ENCODE peak calls at places on chromosomes 6 and 20, in eight cellular contexts. One of them, this sample, is unnamed. For H3K9me3 and H3K27me3, the result is how much of the 10 kb centered on the place peaks cover.

GRCh38 chr6:148790404-148790803 is 43.6 kb downstream of the UST start:
- DNase-seq in aorta: no peak
- DNase-seq in psoas muscle: no peak
- DNase-seq in left lung: no peak
- DNase-seq in left ventricle myocardium inferior: no peak
- DNase-seq in heart left ventricle: no peak
- DNase-seq in mesenchymal stem cell: no peak
- DNase-seq in spleen: no peak
- DNase-seq in this sample: no peak

GRCh38 chr6:149429427-149430360 is 29.6 kb downstream of the SUMO4 start:
- DNase-seq in left lung: no peak
- DNase-seq in psoas muscle: no peak
- DNase-seq in heart left ventricle: no peak
- DNase-seq in spleen: no peak
- DNase-seq in mesenchymal stem cell: no peak
- DNase-seq in aorta: no peak
- DNase-seq in left ventricle myocardium inferior: no peak
- DNase-seq in this sample: no peak

GRCh38 chr20:19504251-19504650 is 253.8 kb upstream of the RIN2 start:
- DNase-seq in heart left ventricle: no peak
- DNase-seq in aorta: no peak
- DNase-seq in mesenchymal stem cell: no peak
- DNase-seq in spleen: no peak
- DNase-seq in left lung: no peak
- DNase-seq in psoas muscle: no peak
- DNase-seq in left ventricle myocardium inferior: no peak
- DNase-seq in this sample: no peak

GRCh38 chr6:16278048-16278724 is 39.8 kb downstream of the GMPR start:
- DNase-seq in mesenchymal stem cell: peak
- DNase-seq in left lung: no peak
- DNase-seq in psoas muscle: peak
- DNase-seq in left ventricle myocardium inferior: no peak
- DNase-seq in aorta: no peak
- DNase-seq in spleen: no peak
- DNase-seq in heart left ventricle: peak
- DNase-seq in this sample: no peak

GRCh38 chr20:53642196-53643030 is 48.8 kb upstream of the ZNF217 start:
- DNase-seq in left ventricle myocardium inferior: no peak
- DNase-seq in psoas muscle: no peak
- DNase-seq in mesenchymal stem cell: peak
- DNase-seq in aorta: no peak
- DNase-seq in heart left ventricle: peak
- DNase-seq in left lung: peak
- DNase-seq in spleen: no peak
- DNase-seq in this sample: peak

GRCh38 chr6:113856571-113857564 is at the start of gene MARCKS:
- DNase-seq in mesenchymal stem cell: peak
- DNase-seq in psoas muscle: peak
- DNase-seq in left lung: peak
- DNase-seq in heart left ventricle: peak
- DNase-seq in spleen: peak
- DNase-seq in left ventricle myocardium inferior: peak
- DNase-seq in aorta: peak
- DNase-seq in this sample: no peak

GRCh38 chr20:40754372-40754943 is 65.4 kb upstream of the MAFB start:
- DNase-seq in heart left ventricle: peak
- DNase-seq in spleen: no peak
- DNase-seq in left ventricle myocardium inferior: peak
- DNase-seq in aorta: no peak
- DNase-seq in mesenchymal stem cell: peak
- DNase-seq in psoas muscle: peak
- DNase-seq in left lung: no peak
- DNase-seq in this sample: no peak

GRCh38 chr6:11270030-11271027 is 37.9 kb upstream of the NEDD9 start:
- DNase-seq in left ventricle myocardium inferior: no peak
- DNase-seq in spleen: no peak
- DNase-seq in left lung: no peak
- DNase-seq in heart left ventricle: no peak
- DNase-seq in aorta: no peak
- DNase-seq in psoas muscle: no peak
- DNase-seq in mesenchymal stem cell: peak
- DNase-seq in this sample: no peak

GRCh38 chr6:75504902-75505233 is 11.3 kb upstream of the FILIP1 start:
- DNase-seq in left ventricle myocardium inferior: no peak
- DNase-seq in heart left ventricle: no peak
- DNase-seq in spleen: no peak
- DNase-seq in aorta: no peak
- DNase-seq in mesenchymal stem cell: no peak
- DNase-seq in left lung: no peak
- DNase-seq in psoas muscle: no peak
- DNase-seq in this sample: no peak

GRCh38 chr6:163963205-163964120 is 548.9 kb downstream of the QKI start:
- DNase-seq in left ventricle myocardium inferior: peak
- DNase-seq in left lung: no peak
- DNase-seq in spleen: no peak
- DNase-seq in mesenchymal stem cell: peak
- DNase-seq in aorta: no peak
- DNase-seq in psoas muscle: peak
- DNase-seq in heart left ventricle: peak
- DNase-seq in this sample: no peak

GRCh38 chr6:159716247-159717086 is 10.8 kb upstream of the WTAP start:
- DNase-seq in left lung: no peak
- DNase-seq in left ventricle myocardium inferior: no peak
- DNase-seq in psoas muscle: no peak
- DNase-seq in mesenchymal stem cell: peak
- DNase-seq in spleen: no peak
- DNase-seq in aorta: no peak
- DNase-seq in heart left ventricle: no peak
- DNase-seq in this sample: no peak

GRCh38 chr6:166691199-166691598 is 64.1 kb upstream of the RPS6KA2 start:
- DNase-seq in heart left ventricle: peak
- DNase-seq in mesenchymal stem cell: peak
- DNase-seq in left lung: peak
- DNase-seq in left ventricle myocardium inferior: peak
- DNase-seq in aorta: no peak
- DNase-seq in spleen: no peak
- DNase-seq in psoas muscle: peak
- DNase-seq in this sample: no peak

GRCh38 chr6:106807946-106808611 is 166.4 kb downstream of the CD24 start:
- DNase-seq in spleen: no peak
- DNase-seq in left lung: no peak
- DNase-seq in psoas muscle: no peak
- DNase-seq in aorta: no peak
- DNase-seq in mesenchymal stem cell: no peak
- DNase-seq in left ventricle myocardium inferior: no peak
- DNase-seq in heart left ventricle: no peak
- DNase-seq in this sample: no peak

GRCh38 chr6:18212231-18212630 is 52.1 kb downstream of the DEK start:
- DNase-seq in spleen: no peak
- DNase-seq in aorta: no peak
- DNase-seq in heart left ventricle: no peak
- DNase-seq in left ventricle myocardium inferior: no peak
- DNase-seq in mesenchymal stem cell: no peak
- DNase-seq in left lung: no peak
- DNase-seq in psoas muscle: no peak
- DNase-seq in this sample: no peak

GRCh38 chr6:118679293-118679692 is 27.9 kb upstream of the CEP85L start:
- DNase-seq in spleen: no peak
- DNase-seq in heart left ventricle: no peak
- DNase-seq in aorta: no peak
- DNase-seq in left ventricle myocardium inferior: no peak
- DNase-seq in left lung: no peak
- DNase-seq in psoas muscle: no peak
- DNase-seq in mesenchymal stem cell: peak
- DNase-seq in this sample: no peak

GRCh38 chr20:19552144-19552895 is 205.7 kb upstream of the RIN2 start:
- DNase-seq in psoas muscle: no peak
- DNase-seq in left ventricle myocardium inferior: no peak
- DNase-seq in aorta: peak
- DNase-seq in spleen: no peak
- DNase-seq in heart left ventricle: no peak
- DNase-seq in left lung: peak
- DNase-seq in mesenchymal stem cell: no peak
- DNase-seq in this sample: no peak

GRCh38 chr6:159807150-159807859 is 7.2 kb downstream of the PNLDC1 start:
- DNase-seq in left lung: no peak
- DNase-seq in spleen: no peak
- DNase-seq in left ventricle myocardium inferior: no peak
- DNase-seq in heart left ventricle: no peak
- DNase-seq in mesenchymal stem cell: no peak
- DNase-seq in aorta: no peak
- DNase-seq in psoas muscle: no peak
- DNase-seq in this sample: no peak

GRCh38 chr20:32575805-32576204 is 9.3 kb downstream of the NOL4L start:
- DNase-seq in mesenchymal stem cell: no peak
- DNase-seq in aorta: no peak
- DNase-seq in spleen: no peak
- DNase-seq in heart left ventricle: no peak
- DNase-seq in left ventricle myocardium inferior: no peak
- DNase-seq in psoas muscle: no peak
- DNase-seq in left lung: no peak
- DNase-seq in this sample: no peak

GRCh38 chr6:117547688-117548621 is 54.4 kb downstream of the GOPC start:
- DNase-seq in spleen: peak
- DNase-seq in mesenchymal stem cell: peak
- DNase-seq in left ventricle myocardium inferior: peak
- DNase-seq in left lung: peak
- DNase-seq in aorta: peak
- DNase-seq in heart left ventricle: peak
- DNase-seq in psoas muscle: peak
- DNase-seq in this sample: peak

GRCh38 chr20:43389839-43390626 is 67.7 kb upstream of the SRSF6 start:
- DNase-seq in spleen: no peak
- DNase-seq in left lung: no peak
- DNase-seq in mesenchymal stem cell: no peak
- DNase-seq in left ventricle myocardium inferior: no peak
- DNase-seq in heart left ventricle: no peak
- DNase-seq in psoas muscle: no peak
- DNase-seq in aorta: no peak
- DNase-seq in this sample: no peak

GRCh38 chr6:168035661-168036616 is 38.5 kb downstream of the KIF25 start:
- DNase-seq in heart left ventricle: peak
- DNase-seq in aorta: no peak
- DNase-seq in left lung: no peak
- DNase-seq in left ventricle myocardium inferior: no peak
- DNase-seq in psoas muscle: no peak
- DNase-seq in mesenchymal stem cell: peak
- DNase-seq in spleen: peak
- DNase-seq in this sample: no peak
- H3K9me3 ChIP-seq in heart left ventricle: under half
- H3K9me3 ChIP-seq in aorta: under half
- H3K9me3 ChIP-seq in left lung: under half
- H3K9me3 ChIP-seq in left ventricle myocardium inferior: under half
- H3K9me3 ChIP-seq in psoas muscle: under half
- H3K9me3 ChIP-seq in mesenchymal stem cell: under half
- H3K9me3 ChIP-seq in spleen: under half
- H3K9me3 ChIP-seq in this sample: under half

DNA sequence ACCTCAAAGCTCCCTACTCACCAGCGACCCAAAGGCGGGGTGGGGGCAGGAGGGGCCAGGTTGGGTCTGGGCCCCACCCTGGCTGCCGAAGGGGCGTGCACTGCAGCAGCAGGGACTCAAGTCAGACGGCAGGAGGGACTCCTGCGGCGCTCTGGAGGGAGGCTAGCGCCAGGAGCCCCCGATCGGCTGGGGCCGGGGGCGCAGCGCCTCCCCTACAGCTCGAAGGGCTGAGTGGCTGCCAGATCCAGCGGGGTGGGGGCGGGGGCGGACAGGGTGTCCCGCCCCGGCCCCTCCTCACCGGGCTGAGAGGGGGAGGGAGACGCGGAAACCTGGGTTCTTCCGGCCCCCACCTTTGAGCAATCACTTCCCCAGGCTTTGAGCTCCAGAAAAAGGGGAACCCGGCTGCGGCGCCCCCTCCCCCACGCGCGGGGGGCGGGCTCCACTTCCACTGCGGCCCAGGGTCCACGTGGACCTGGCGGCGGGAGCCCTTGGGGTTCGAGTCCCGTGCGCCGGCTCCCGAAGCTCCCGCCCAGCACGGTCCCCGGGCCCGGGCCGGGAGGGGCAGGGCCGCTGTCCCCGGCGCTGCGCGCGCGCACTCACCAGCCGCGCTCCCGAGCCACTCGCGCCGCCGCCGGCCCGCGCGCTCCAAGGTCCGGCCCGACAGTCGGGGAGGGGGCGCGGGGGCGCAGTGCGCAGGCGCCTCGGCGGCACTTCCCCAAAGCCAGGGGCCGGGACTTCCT is at the start of gene RGS19:
- DNase-seq in left lung: peak
- DNase-seq in aorta: peak
- DNase-seq in left ventricle myocardium inferior: peak
- DNase-seq in heart left ventricle: peak
- DNase-seq in mesenchymal stem cell: no peak
- DNase-seq in spleen: peak
- DNase-seq in psoas muscle: peak
- DNase-seq in this sample: peak
- H3K27ac ChIP-seq in left lung: peak
- H3K27ac ChIP-seq in aorta: no peak
- H3K27ac ChIP-seq in left ventricle myocardium inferior: peak
- H3K27ac ChIP-seq in heart left ventricle: peak
- H3K27ac ChIP-seq in mesenchymal stem cell: peak
- H3K27ac ChIP-seq in spleen: peak
- H3K27ac ChIP-seq in psoas muscle: peak
- H3K27ac ChIP-seq in this sample: peak

DNA sequence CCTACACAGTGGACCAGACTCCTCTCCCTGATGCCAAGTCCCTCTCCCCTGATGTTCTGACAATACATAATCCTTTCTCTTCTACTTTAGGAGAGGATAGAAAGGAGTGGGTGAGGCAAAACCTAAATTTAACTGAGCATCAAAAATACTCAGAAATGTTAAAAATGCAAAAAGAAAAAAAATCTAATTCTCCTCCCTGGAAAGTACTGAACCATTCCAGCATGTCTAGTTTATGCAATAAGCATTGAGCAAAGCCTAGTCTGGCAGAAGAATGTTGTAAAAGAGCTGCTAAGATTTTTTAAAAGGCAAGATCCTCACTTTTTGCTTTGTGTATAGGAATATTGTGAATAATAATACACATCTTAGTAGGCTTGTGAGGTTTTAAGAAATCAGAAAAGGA is 116.6 kb upstream of the STXBP5 start:
- DNase-seq in psoas muscle: no peak
- DNase-seq in mesenchymal stem cell: no peak
- DNase-seq in aorta: no peak
- DNase-seq in heart left ventricle: no peak
- DNase-seq in left ventricle myocardium inferior: no peak
- DNase-seq in left lung: no peak
- DNase-seq in spleen: no peak
- DNase-seq in this sample: no peak
- H3K27me3 ChIP-seq in psoas muscle: under half
- H3K27me3 ChIP-seq in mesenchymal stem cell: under half
- H3K27me3 ChIP-seq in aorta: under half
- H3K27me3 ChIP-seq in heart left ventricle: under half
- H3K27me3 ChIP-seq in left ventricle myocardium inferior: under half
- H3K27me3 ChIP-seq in left lung: under half
- H3K27me3 ChIP-seq in spleen: under half
- H3K27me3 ChIP-seq in this sample: under half

DNA sequence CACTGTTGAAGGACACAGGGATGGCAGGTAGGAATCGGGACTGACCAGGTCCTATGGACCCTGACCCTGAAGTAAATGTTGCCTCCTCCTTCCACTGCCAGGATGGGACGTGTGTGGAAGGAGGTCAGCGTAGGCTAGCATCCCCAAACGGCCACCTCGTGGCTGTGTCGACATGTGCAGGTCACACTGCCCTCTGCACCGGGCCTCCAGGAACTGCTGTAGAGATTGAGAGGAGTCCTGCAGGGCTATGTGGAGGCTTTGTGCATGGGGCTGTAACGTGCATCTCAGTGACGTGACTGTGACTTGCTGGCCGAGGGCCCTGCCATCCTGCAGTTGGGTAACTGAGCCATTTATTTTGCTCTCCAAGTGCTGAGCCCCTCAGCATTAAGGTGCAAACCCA is 149.5 kb downstream of the PHACTR3 start:
- DNase-seq in heart left ventricle: no peak
- DNase-seq in mesenchymal stem cell: no peak
- DNase-seq in aorta: no peak
- DNase-seq in psoas muscle: no peak
- DNase-seq in spleen: no peak
- DNase-seq in left ventricle myocardium inferior: no peak
- DNase-seq in left lung: no peak
- DNase-seq in this sample: no peak
- H3K9me3 ChIP-seq in heart left ventricle: under half
- H3K9me3 ChIP-seq in mesenchymal stem cell: under half
- H3K9me3 ChIP-seq in aorta: under half
- H3K9me3 ChIP-seq in psoas muscle: under half
- H3K9me3 ChIP-seq in spleen: under half
- H3K9me3 ChIP-seq in left ventricle myocardium inferior: under half
- H3K9me3 ChIP-seq in left lung: under half
- H3K9me3 ChIP-seq in this sample: under half